ENCODE peak calls at places on chromosomes 5 and 9, in six cellular contexts. W is PC-3, I is MM.1S, E is fibroblast of lung, M is mammary epithelial cell, U is GM23338. Z is an unnamed sample.
A peak's percentile ranks its signal among the peaks of the same experiment; 100 is the strongest.

GRCh38 chr5:157285310-157286035 is 19.6 kb downstream of the CYFIP2 start:
- DNase-seq in W (no peak), I (no peak), E (no peak), M (no peak), U (no peak), Z (no peak)

GRCh38 chr5:32531885-32532520 is 53.4 kb upstream of the SUB1 start:
- DNase-seq in W (peak; percentile 57), I (peak; percentile 65), E (peak; percentile 43), M (peak; percentile 24), U (peak; percentile 68), Z (peak; percentile 32)

GRCh38 chr9:71672573-71672972 is 95.7 kb downstream of the CEMIP2 start:
- DNase-seq in W (no peak), I (no peak), E (no peak), M (no peak), U (no peak), Z (no peak)

GRCh38 chr5:14490309-14490711 is 91.3 kb upstream of the OTULINL start:
- DNase-seq in W (peak; percentile 33), I (no peak), E (no peak), M (no peak), U (no peak), Z (no peak)

GRCh38 chr5:111582962-111583669 is 70.8 kb upstream of the STARD4 start:
- DNase-seq in W (no peak), I (no peak), E (peak; percentile 96), M (peak; percentile 6), U (no peak), Z (peak; percentile 96)

GRCh38 chr5:142671801-142672200 is 14.1 kb downstream of the FGF1 start:
- DNase-seq in W (peak; percentile 60), I (no peak), E (peak; percentile 91), M (peak; percentile 74), U (no peak), Z (peak; percentile 88)

GRCh38 chr9:16316911-16317817 is 553.3 kb downstream of the BNC2 start:
- DNase-seq in W (no peak), I (no peak), E (no peak), M (no peak), U (no peak), Z (no peak)

GRCh38 chr9:38066907-38067610 is 2.0 kb downstream of the SHB start:
- DNase-seq in W (peak; percentile 16), I (no peak), E (peak; percentile 34), M (peak; percentile 45), U (peak; percentile 45), Z (no peak)

GRCh38 chr5:39024884-39025283 is 49.3 kb downstream of the RICTOR start:
- DNase-seq in W (peak; percentile 60), I (no peak), E (peak; percentile 53), M (peak; percentile 56), U (no peak), Z (peak; percentile 45)

GRCh38 chr5:45696206-45696836 is at the start of gene HCN1:
- DNase-seq in W (no peak), I (peak; percentile 16), E (peak; percentile 68), M (peak; percentile 52), U (peak; percentile 92), Z (peak; percentile 55)

GRCh38 chr9:130417602-130418001 is 27.2 kb upstream of the ASS1 start:
- DNase-seq in W (peak; percentile 37), I (no peak), E (no peak), M (no peak), U (peak; percentile 56), Z (no peak)

GRCh38 chr9:72633966-72634365 is 112.6 kb downstream of the TMC1 start:
- DNase-seq in W (peak; percentile 13), I (no peak), E (peak; percentile 81), M (peak; percentile 87), U (no peak), Z (peak; percentile 75)

GRCh38 chr9:124257070-124257864 is 482 bp upstream of the NEK6 start:
- DNase-seq in W (peak; percentile 4), I (no peak), E (peak; percentile 58), M (peak; percentile 14), U (peak; percentile 50), Z (peak; percentile 41)

DNA sequence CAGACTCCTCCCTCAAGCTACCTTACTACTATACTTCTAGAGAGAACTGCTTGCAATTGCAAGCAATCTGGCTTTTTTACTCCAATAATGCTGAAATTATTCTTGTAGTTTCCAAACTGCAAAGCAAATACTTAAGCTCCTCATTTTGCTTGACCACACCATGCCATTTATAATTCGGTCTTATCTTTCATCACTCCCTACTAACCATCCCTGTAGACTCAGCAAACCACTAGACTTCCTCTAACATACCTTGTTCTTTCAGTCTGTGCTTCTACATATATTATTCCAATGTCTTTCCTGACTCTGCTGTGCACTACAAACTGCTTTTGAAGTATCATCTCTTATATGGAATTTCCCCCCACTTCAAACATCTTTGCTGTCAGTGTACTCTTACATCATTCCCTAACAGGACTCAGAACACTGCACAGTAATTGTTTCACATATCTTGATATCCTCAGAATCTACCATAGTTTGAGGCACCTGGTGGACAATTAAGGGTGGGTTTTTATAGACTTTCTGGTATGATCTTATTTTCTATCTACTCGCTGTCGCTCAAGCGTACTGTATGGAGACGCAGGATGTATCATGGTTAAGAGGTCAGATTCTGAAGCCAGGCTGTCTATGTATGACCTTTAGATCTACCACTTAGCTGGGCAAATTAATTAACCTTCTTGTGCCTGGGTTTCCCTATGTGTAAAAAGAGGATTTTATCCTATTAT is 2.8 kb downstream of the IL6ST start:
- DNase-seq in W (no peak), I (peak; percentile 66), E (peak; percentile 58), M (no peak), U (no peak), Z (peak; percentile 49)
- H3K4me3 ChIP-seq in W (no peak overlapping the region), I (peak overlapping the region; percentile 81), E (peak overlapping the region; percentile 95), M (no peak overlapping the region), U (no peak overlapping the region), Z (peak overlapping the region; percentile 91)

GRCh38 chr5:82334856-82335255 is 56.7 kb upstream of the RPS23 start:
- DNase-seq in W (no peak), I (no peak), E (peak; percentile 98), M (no peak), U (no peak), Z (peak; percentile 98)
- H3K4me1 ChIP-seq in W (no peaks in the 10 kb centered on the region), I (no peaks in the 10 kb centered on the region), E (peaks cover 19% of the 10 kb centered on the region), M (no peaks in the 10 kb centered on the region), U (peaks cover 4% of the 10 kb centered on the region), Z (peaks cover 27% of the 10 kb centered on the region)

GRCh38 chr9:23829580-23830458 is 3.8 kb upstream of the ELAVL2 start:
- DNase-seq in W (peak; percentile 54), I (no peak), E (no peak), M (peak; percentile 38), U (peak; percentile 75), Z (no peak)
- TF ChIP-seq EZH2 in W (no peak), I (no peak), E (no peak), M (peak; percentile 85), U (no peak), Z (no peak)

GRCh38 chr9:99241106-99241505 is 19.0 kb downstream of the SEC61B start:
- DNase-seq in W (no peak), I (no peak), E (no peak), M (no peak), U (peak; percentile 37), Z (no peak)

GRCh38 chr9:99249619-99250018 is 27.5 kb downstream of the SEC61B start:
- DNase-seq in W (no peak), I (peak; percentile 29), E (peak; percentile 20), M (no peak), U (no peak), Z (no peak)

GRCh38 chr9:99239341-99240055 is 17.4 kb downstream of the SEC61B start:
- DNase-seq in W (no peak), I (no peak), E (peak; percentile 60), M (peak; percentile 19), U (no peak), Z (peak; percentile 51)

GRCh38 chr9:99244300-99245260 is 22.5 kb downstream of the SEC61B start:
- DNase-seq in W (no peak), I (peak; percentile 44), E (no peak), M (no peak), U (no peak), Z (no peak)
- H3K4me3 ChIP-seq in W (no peak overlapping the region), I (peak overlapping the region; percentile 9), E (no peak overlapping the region), M (no peak overlapping the region), U (no peak overlapping the region), Z (no peak overlapping the region)

GRCh38 chr9:70494221-70494620 is 79.8 kb upstream of the KLF9 start:
- DNase-seq in W (no peak), I (no peak), E (no peak), M (no peak), U (no peak), Z (no peak)
- H3K4me1 ChIP-seq in W (no peaks in the 10 kb centered on the region), I (no peaks in the 10 kb centered on the region), E (no peaks in the 10 kb centered on the region), M (no peaks in the 10 kb centered on the region), U (no peaks in the 10 kb centered on the region), Z (no peaks in the 10 kb centered on the region)

GRCh38 chr9:132505961-132506691 is 76.3 kb upstream of the BARHL1 start:
- DNase-seq in W (no peak), I (no peak), E (no peak), M (no peak), U (no peak), Z (no peak)
- TF ChIP-seq EZH2 in W (no peak), I (no peak), E (no peak), M (no peak), U (no peak), Z (no peak)

DNA sequence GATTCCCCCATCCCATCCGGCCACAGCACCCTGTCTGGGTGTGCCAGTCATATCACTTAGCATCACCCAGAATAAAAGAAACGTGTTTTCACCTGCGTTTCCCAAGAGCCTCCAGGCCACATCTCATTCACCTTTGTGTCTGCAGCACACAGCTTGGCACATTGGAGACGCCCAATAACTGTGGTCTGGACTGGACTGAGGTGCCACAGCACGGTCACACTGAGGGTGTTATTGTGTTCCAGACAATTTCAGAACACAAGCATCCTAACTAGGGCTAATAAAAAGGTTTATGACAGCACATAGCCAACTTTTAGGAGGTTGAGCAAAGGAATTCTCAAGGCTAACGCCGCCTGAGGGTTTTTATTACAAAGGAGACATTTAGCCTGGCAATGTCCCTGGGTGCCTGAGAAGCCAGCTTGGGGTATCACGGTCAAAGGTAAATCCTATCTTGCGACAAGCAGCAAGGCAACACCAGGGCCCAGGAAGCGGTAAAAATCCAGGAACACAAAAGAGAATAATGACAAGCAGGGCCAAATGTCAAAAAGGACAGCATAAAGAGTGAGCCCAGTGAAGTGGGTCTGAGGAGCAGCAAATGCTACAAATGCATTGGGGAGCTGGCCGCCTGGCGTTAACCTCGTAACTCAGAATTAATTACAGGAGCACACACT is 3.4 kb downstream of the EPB41L4B start:
- DNase-seq in W (peak; percentile 62), I (no peak), E (no peak), M (no peak), U (peak; percentile 56), Z (no peak)
- H3K4me3 ChIP-seq in W (peak overlapping the region; percentile 93), I (no peak overlapping the region), E (no peak overlapping the region), M (no peak overlapping the region), U (peak overlapping the region; percentile 97), Z (no peak overlapping the region)

GRCh38 chr9:121750259-121750714 is 98.9 kb downstream of the DAB2IP start:
- DNase-seq in W (no peak), I (no peak), E (no peak), M (no peak), U (no peak), Z (no peak)
- H3K4me1 ChIP-seq in W (no peaks in the 10 kb centered on the region), I (no peaks in the 10 kb centered on the region), E (peaks cover 20% of the 10 kb centered on the region), M (peaks cover 60% of the 10 kb centered on the region), U (peaks cover 3% of the 10 kb centered on the region), Z (peaks cover 20% of the 10 kb centered on the region)

Z was measured in astrocyte.